ENCODE peak calls at places on chromosomes 6 and 20, in eight cellular contexts. P is heart right ventricle, I is tibial nerve, V is right lobe of liver, A is esophagus squamous epithelium, G is kidney, N is aorta, Z is heart left ventricle. O is an unnamed sample.

GRCh38 chr20:63253438-63254236 is 626 bp downstream of the NKAIN4 start:
- DNase-seq in P (no peak), I (no peak), V (no peak), A (no peak), G (no peak), N (no peak), Z (no peak), O (no peak)

GRCh38 chr6:41593451-41594238 is 44.6 kb upstream of the MDFI start:
- DNase-seq in P (no peak), I (no peak), V (no peak), A (no peak), G (peak; percentile 61), N (no peak), Z (no peak), O (no peak)

GRCh38 chr20:58892126-58892931 is 39.8 kb downstream of the GNAS start:
- DNase-seq in P (peak; percentile 81), I (peak; percentile 60), V (peak; percentile 76), A (peak; percentile 29), G (peak; percentile 94), N (peak; percentile 92), Z (peak; percentile 89), O (peak; percentile 60)

GRCh38 chr6:33799714-33800113 is 4.1 kb downstream of the MLN start:
- DNase-seq in P (no peak), I (no peak), V (no peak), A (no peak), G (peak; percentile 57), N (peak; percentile 47), Z (no peak), O (no peak)

GRCh38 chr6:108277295-108277694 is 16.5 kb upstream of the SNX3 start:
- DNase-seq in P (no peak), I (no peak), V (no peak), A (no peak), G (no peak), N (no peak), Z (no peak), O (no peak)

GRCh38 chr6:69019832-69020231 is 384.8 kb downstream of the ADGRB3 start:
- DNase-seq in P (no peak), I (no peak), V (no peak), A (no peak), G (no peak), N (no peak), Z (no peak), O (no peak)

GRCh38 chr6:129546702-129547101 is 163.3 kb downstream of the ARHGAP18 start:
- DNase-seq in P (no peak), I (no peak), V (no peak), A (no peak), G (no peak), N (no peak), Z (no peak), O (no peak)

GRCh38 chr6:104955927-104956662 is 812 bp upstream of the LIN28B start:
- DNase-seq in P (no peak), I (no peak), V (no peak), A (no peak), G (no peak), N (no peak), Z (no peak), O (no peak)

GRCh38 chr20:1965520-1966278 is 28.2 kb downstream of the PDYN start:
- DNase-seq in P (peak; percentile 75), I (peak; percentile 82), V (peak; percentile 75), A (no peak), G (peak; percentile 85), N (peak; percentile 94), Z (peak; percentile 54), O (peak; percentile 52)

GRCh38 chr20:48124960-48125359 is 339.7 kb upstream of the SULF2 start:
- DNase-seq in P (no peak), I (no peak), V (no peak), A (no peak), G (no peak), N (no peak), Z (no peak), O (no peak)

GRCh38 chr6:154243793-154244768 is 112.5 kb downstream of the IPCEF1 start:
- DNase-seq in P (no peak), I (no peak), V (no peak), A (no peak), G (no peak), N (no peak), Z (no peak), O (no peak)

GRCh38 chr20:53865905-53866786 is 204.2 kb downstream of the BCAS1 start:
- DNase-seq in P (no peak), I (peak; percentile 23), V (no peak), A (no peak), G (no peak), N (no peak), Z (peak; percentile 41), O (no peak)

GRCh38 chr6:56638760-56639159 is 3.9 kb downstream of the DST start:
- DNase-seq in P (no peak), I (no peak), V (no peak), A (no peak), G (no peak), N (no peak), Z (no peak), O (no peak)

GRCh38 chr6:49556429-49556837 is 6.0 kb downstream of the C6orf141 start:
- DNase-seq in P (no peak), I (no peak), V (no peak), A (no peak), G (no peak), N (no peak), Z (no peak), O (no peak)

GRCh38 chr6:12538881-12539357 is 177.6 kb upstream of the PHACTR1 start:
- DNase-seq in P (peak; percentile 25), I (peak; percentile 46), V (peak; percentile 88), A (no peak), G (peak; percentile 91), N (peak; percentile 82), Z (peak; percentile 35), O (no peak)

GRCh38 chr6:52990342-52990741 is 4.7 kb downstream of the GSTA4 start:
- DNase-seq in P (no peak), I (no peak), V (no peak), A (no peak), G (no peak), N (no peak), Z (no peak), O (no peak)
- H3K27ac ChIP-seq in P (no peak overlapping the region), I (no peak overlapping the region), V (no peak overlapping the region), A (peak overlapping the region; percentile 41), G (no peak overlapping the region), N (no peak overlapping the region), Z (no peak overlapping the region), O (no peak overlapping the region)

DNA sequence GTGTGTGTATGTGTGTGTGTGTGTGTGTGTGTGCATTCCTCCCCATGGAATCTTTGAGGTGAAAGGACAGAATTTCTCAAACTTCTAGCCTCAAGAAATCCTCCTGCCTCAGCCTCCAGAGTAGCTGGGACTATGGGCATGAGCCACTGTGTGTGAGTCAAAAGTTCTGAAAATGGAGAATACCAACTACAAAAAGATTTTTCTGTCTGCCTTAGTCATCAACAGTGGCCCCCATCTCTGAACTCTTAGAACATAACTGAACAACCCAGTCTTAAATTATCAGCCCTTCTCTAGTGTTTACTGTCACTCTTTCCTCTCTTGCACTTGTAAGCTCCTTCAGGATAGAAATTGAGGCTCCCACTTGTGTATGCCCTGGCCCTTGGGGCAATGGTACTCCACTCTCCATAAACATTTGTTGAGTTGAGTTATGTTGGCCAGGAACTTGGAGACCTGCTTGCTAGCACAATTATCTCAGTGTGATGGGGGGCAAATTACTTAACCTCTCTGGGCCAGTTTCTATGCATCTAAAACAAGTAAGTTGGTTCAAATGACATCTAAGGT is 35.3 kb upstream of the CLIC5 start:
- DNase-seq in P (no peak), I (no peak), V (no peak), A (no peak), G (no peak), N (no peak), Z (no peak), O (no peak)
- H3K27ac ChIP-seq in P (peak overlapping the region; percentile 87), I (no peak overlapping the region), V (no peak overlapping the region), A (no peak overlapping the region), G (no peak overlapping the region), N (no peak overlapping the region), Z (no peak overlapping the region), O (no peak overlapping the region)

GRCh38 chr6:152371775-152372174 is 265.4 kb downstream of the SYNE1 start:
- DNase-seq in P (no peak), I (no peak), V (no peak), A (no peak), G (no peak), N (no peak), Z (no peak), O (no peak)

GRCh38 chr6:152364846-152365245 is 272.3 kb downstream of the SYNE1 start:
- DNase-seq in P (no peak), I (no peak), V (no peak), A (no peak), G (no peak), N (no peak), Z (no peak), O (no peak)

GRCh38 chr6:152372945-152373344 is 264.2 kb downstream of the SYNE1 start:
- DNase-seq in P (no peak), I (no peak), V (no peak), A (no peak), G (no peak), N (no peak), Z (no peak), O (no peak)

GRCh38 chr6:152368761-152369624 is 268.2 kb downstream of the SYNE1 start:
- DNase-seq in P (peak; percentile 23), I (no peak), V (no peak), A (no peak), G (no peak), N (no peak), Z (peak; percentile 29), O (peak; percentile 27)
- H3K27ac ChIP-seq in P (peak overlapping the region; percentile 63), I (peak overlapping the region; percentile 11), V (no peak overlapping the region), A (peak overlapping the region; percentile 66), G (no peak overlapping the region), N (peak overlapping the region; percentile 66), Z (peak overlapping the region; percentile 69), O (peak overlapping the region; percentile 70)

GRCh38 chr20:34085544-34086040 is 26.5 kb downstream of the EIF2S2 start:
- DNase-seq in P (no peak), I (no peak), V (no peak), A (no peak), G (no peak), N (no peak), Z (no peak), O (no peak)

GRCh38 chr20:34082232-34082887 is 29.7 kb downstream of the EIF2S2 start:
- DNase-seq in P (no peak), I (no peak), V (no peak), A (no peak), G (no peak), N (no peak), Z (no peak), O (no peak)

GRCh38 chr20:34084227-34084923 is 27.7 kb downstream of the EIF2S2 start:
- DNase-seq in P (no peak), I (no peak), V (no peak), A (no peak), G (no peak), N (no peak), Z (no peak), O (no peak)

GRCh38 chr20:34083137-34083536 is 28.9 kb downstream of the EIF2S2 start:
- DNase-seq in P (peak; percentile 78), I (peak; percentile 67), V (peak; percentile 58), A (no peak), G (peak; percentile 83), N (peak; percentile 86), Z (peak; percentile 83), O (no peak)

DNA sequence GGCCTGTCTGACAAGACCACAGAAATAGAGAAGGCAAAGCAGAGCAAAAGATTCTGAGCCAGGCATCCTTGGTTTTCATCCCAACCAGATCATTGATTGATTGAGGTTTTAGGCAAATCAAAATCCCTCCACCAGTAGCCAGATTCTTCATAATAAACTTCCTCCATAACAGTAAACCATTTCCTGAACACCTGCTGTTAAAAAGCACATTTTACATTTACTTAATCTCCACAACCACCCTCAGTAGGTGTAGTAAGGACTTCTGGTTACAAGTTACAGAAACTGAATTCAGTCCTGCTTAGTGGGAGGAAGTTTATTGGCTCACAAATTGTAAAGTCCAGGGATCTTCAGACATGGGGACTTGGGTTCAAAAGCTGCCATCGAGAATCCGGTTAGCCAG is 28.3 kb downstream of the EIF2S2 start:
- DNase-seq in P (no peak), I (no peak), V (no peak), A (no peak), G (no peak), N (no peak), Z (no peak), O (no peak)
- H3K27ac ChIP-seq in P (no peak overlapping the region), I (no peak overlapping the region), V (no peak overlapping the region), A (no peak overlapping the region), G (no peak overlapping the region), N (peak overlapping the region; percentile 31), Z (no peak overlapping the region), O (no peak overlapping the region)